ENCODE peak calls at places on chromosomes 12 and 14, in five cellular contexts. L, Z, W, X and R are unnamed samples.

GRCh38 chr14:100671386-100671901 is 55.2 kb upstream of the DLK1 start:
- DNase-seq in L (no peak), Z (no peak), W (no peak), X (no peak), R (no peak)

GRCh38 chr14:100622234-100622633 is 35.0 kb upstream of the BEGAIN start:
- DNase-seq in W (no peak), Z (no peak), X (no peak), L (no peak), R (no peak)

GRCh38 chr14:96586056-96586455 is 83.9 kb downstream of the PAPOLA start:
- DNase-seq in W (no peak), X (no peak), Z (no peak), L (no peak), R (no peak)

GRCh38 chr14:88518592-88519512 is 36.0 kb downstream of the PTPN21 start:
- DNase-seq in Z (no peak), L (no peak), X (no peak), W (no peak), R (no peak)

GRCh38 chr12:69500631-69501030 is 30.4 kb downstream of the FRS2 start:
- DNase-seq in L (no peak), X (no peak), W (no peak), Z (no peak), R (no peak)

GRCh38 chr12:124548854-124549378 is 18.5 kb downstream of the NCOR2 start:
- DNase-seq in W (peak; percentile 68), L (no peak), Z (no peak), X (peak; percentile 75), R (no peak)

GRCh38 chr12:125065021-125065752 is at the start of gene AACS:
- DNase-seq in W (peak; percentile 79), Z (peak; percentile 55), X (peak; percentile 57), L (peak; percentile 70), R (peak; percentile 79)

GRCh38 chr14:100203962-100204834 is 34.7 kb upstream of the YY1 start:
- DNase-seq in W (no peak), Z (no peak), L (no peak), X (no peak), R (no peak)

GRCh38 chr12:99915251-99916082 is 69.3 kb downstream of the ANKS1B start:
- DNase-seq in Z (no peak), L (no peak), W (no peak), X (no peak), R (no peak)